ENCODE peak calls at places on chromosomes 7 and 10, in five cellular contexts. O is H1, N is HCT116, T is K562, S is GM12878. Z is an unnamed sample.

GRCh38 chr7:152565731-152566130 is 110.2 kb downstream of the XRCC2 start:
- DNase-seq in T (no peak), N (no peak), S (no peak), O (no peak), Z (no peak)

GRCh38 chr10:11783558-11783865 is 39.6 kb upstream of the PROSER2 start:
- DNase-seq in O (no peak), T (no peak), S (no peak), N (no peak), Z (no peak)

GRCh38 chr10:132961-133898 is 2.0 kb upstream of the ZMYND11 start:
- DNase-seq in O (no peak), N (no peak), T (no peak), S (no peak), Z (no peak)

GRCh38 chr7:117800406-117800805 is 72.8 kb downstream of the CTTNBP2 start:
- DNase-seq in S (no peak), O (no peak), N (no peak), T (no peak), Z (no peak)

GRCh38 chr10:29955308-29955935 is 104.0 kb downstream of the JCAD start:
- DNase-seq in N (no peak), T (no peak), S (no peak), O (no peak), Z (no peak)

GRCh38 chr7:156577645-156578577 is 62.7 kb upstream of the RNF32 start:
- DNase-seq in S (no peak), T (no peak), N (no peak), O (no peak), Z (no peak)

GRCh38 chr10:3701490-3701889 is 83.5 kb downstream of the KLF6 start:
- DNase-seq in O (no peak), S (no peak), T (no peak), N (no peak), Z (no peak)

GRCh38 chr7:44667190-44667589 is 60.8 kb downstream of the OGDH start:
- DNase-seq in N (no peak), S (no peak), O (no peak), T (no peak), Z (no peak)

GRCh38 chr10:103814104-103814503 is 41.3 kb downstream of the SH3PXD2A start:
- DNase-seq in T (no peak), S (no peak), O (no peak), N (no peak), Z (no peak)

GRCh38 chr10:103818765-103819374 is 36.5 kb downstream of the SH3PXD2A start:
- DNase-seq in O (no peak), T (no peak), N (no peak), S (no peak), Z (no peak)

GRCh38 chr10:103814626-103815370 is 40.6 kb downstream of the SH3PXD2A start:
- DNase-seq in S (no peak), N (no peak), O (no peak), T (no peak), Z (no peak)

GRCh38 chr10:103818110-103818509 is 37.3 kb downstream of the SH3PXD2A start:
- DNase-seq in O (no peak), T (no peak), N (no peak), S (no peak), Z (no peak)

GRCh38 chr10:103816431-103816830 is 38.9 kb downstream of the SH3PXD2A start:
- DNase-seq in N (peak; percentile 4), O (no peak), T (no peak), S (no peak), Z (no peak)
- H3K4me1 ChIP-seq in N (peaks cover 6% of the 10 kb centered on the region), O (no peaks in the 10 kb centered on the region), T (no peaks in the 10 kb centered on the region), S (peaks cover 4% of the 10 kb centered on the region), Z (peaks cover 2% of the 10 kb centered on the region)

GRCh38 chr10:86899670-86900276 is 57.6 kb downstream of the MMRN2 start:
- DNase-seq in N (peak; percentile 39), T (peak; percentile 33), S (no peak), O (no peak), Z (peak; percentile 22)
- TF ChIP-seq ZNF274 in N (no peak), T (no peak), S (no peak), O (no peak), Z (no peak)

GRCh38 chr7:148540041-148540738 is 50.4 kb upstream of the C7orf33 start:
- DNase-seq in S (no peak), T (no peak), N (peak; percentile 4), O (no peak), Z (peak; percentile 54)
- TF ChIP-seq YY1 in S (no peak), T (no peak), N (no peak), O (no peak), Z (no peak)

GRCh38 chr10:6052247-6053221 is 9.6 kb downstream of the IL2RA start:
- DNase-seq in O (peak; percentile 34), S (peak; percentile 73), T (no peak), N (no peak), Z (no peak)
- H3K4me1 ChIP-seq in O (no peaks in the 10 kb centered on the region), S (peaks cover 63% of the 10 kb centered on the region), T (peaks cover 14% of the 10 kb centered on the region), N (peaks cover 10% of the 10 kb centered on the region), Z (no peaks in the 10 kb centered on the region)

DNA sequence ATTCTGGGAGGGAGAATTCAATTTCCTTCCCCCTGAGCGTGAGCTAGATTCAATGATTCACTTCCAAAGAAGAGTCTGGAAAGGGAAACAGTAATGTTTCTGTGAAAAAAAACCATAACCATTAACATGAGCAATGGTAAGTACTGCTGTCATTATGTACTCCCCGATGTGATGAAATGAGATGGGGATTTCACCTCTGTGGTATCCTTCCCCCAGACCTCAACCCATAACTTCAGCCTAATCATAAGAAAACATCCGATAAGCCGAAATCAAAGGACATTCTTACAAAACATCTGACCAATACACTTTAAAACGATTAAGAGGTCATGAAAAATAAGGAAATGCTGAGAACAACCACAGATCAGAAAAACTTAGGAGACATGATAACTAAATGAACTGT is 27.2 kb downstream of the EZH2 start:
- DNase-seq in S (no peak), O (no peak), N (no peak), T (peak; percentile 52), Z (no peak)
- TF ChIP-seq ZNF274 in S (no peak), O (no peak), N (no peak), T (no peak), Z (no peak)

GRCh38 chr10:17882557-17882956 is 69.2 kb upstream of the SLC39A12 start:
- DNase-seq in O (no peak), S (no peak), T (no peak), N (no peak), Z (no peak)
- TF ChIP-seq YY1 in O (no peak), S (no peak), T (no peak), N (no peak), Z (no peak)